ENCODE peak calls at places on chromosomes 6 and 20, in four cellular contexts. One of them, this sample, is unnamed.

GRCh38 chr6:11430036-11430435 is 107.5 kb upstream of the TMEM170B start:
- DNase-seq in dorsolateral prefrontal cortex: no peak
- DNase-seq in activated CD8-positive, alpha-beta memory T cell treated with anti-CD3 and anti-CD28 coated beads, Interleukin-2, amount 10 ng/mL, durations not matched to agents 7 days and 5 days: no peak
- DNase-seq in NCI-H1092 treated with DMSO at 0.1 percent for 48 hours: no peak
- DNase-seq in this sample: no peak

GRCh38 chr6:20424679-20425078 is 23.0 kb downstream of the E2F3 start:
- DNase-seq in dorsolateral prefrontal cortex: no peak
- DNase-seq in activated CD8-positive, alpha-beta memory T cell treated with anti-CD3 and anti-CD28 coated beads, Interleukin-2, amount 10 ng/mL, durations not matched to agents 7 days and 5 days: no peak
- DNase-seq in NCI-H1092 treated with DMSO at 0.1 percent for 48 hours: no peak
- DNase-seq in this sample: no peak

GRCh38 chr6:47520282-47520681 is 42.7 kb downstream of the CD2AP start:
- DNase-seq in dorsolateral prefrontal cortex: no peak
- DNase-seq in activated CD8-positive, alpha-beta memory T cell treated with anti-CD3 and anti-CD28 coated beads, Interleukin-2, amount 10 ng/mL, durations not matched to agents 7 days and 5 days: no peak
- DNase-seq in NCI-H1092 treated with DMSO at 0.1 percent for 48 hours: peak
- DNase-seq in this sample: no peak

GRCh38 chr20:23782366-23782983 is 31.7 kb upstream of the CST1 start:
- DNase-seq in dorsolateral prefrontal cortex: no peak
- DNase-seq in activated CD8-positive, alpha-beta memory T cell treated with anti-CD3 and anti-CD28 coated beads, Interleukin-2, amount 10 ng/mL, durations not matched to agents 7 days and 5 days: peak
- DNase-seq in NCI-H1092 treated with DMSO at 0.1 percent for 48 hours: peak
- DNase-seq in this sample: no peak

GRCh38 chr6:106692112-106692822 is 62.9 kb downstream of the QRSL1 start:
- DNase-seq in dorsolateral prefrontal cortex: no peak
- DNase-seq in activated CD8-positive, alpha-beta memory T cell treated with anti-CD3 and anti-CD28 coated beads, Interleukin-2, amount 10 ng/mL, durations not matched to agents 7 days and 5 days: no peak
- DNase-seq in NCI-H1092 treated with DMSO at 0.1 percent for 48 hours: peak
- DNase-seq in this sample: no peak

GRCh38 chr6:114839019-114839418 is 496.2 kb upstream of the HS3ST5 start:
- DNase-seq in dorsolateral prefrontal cortex: no peak
- DNase-seq in activated CD8-positive, alpha-beta memory T cell treated with anti-CD3 and anti-CD28 coated beads, Interleukin-2, amount 10 ng/mL, durations not matched to agents 7 days and 5 days: no peak
- DNase-seq in NCI-H1092 treated with DMSO at 0.1 percent for 48 hours: no peak
- DNase-seq in this sample: no peak

GRCh38 chr20:1902188-1902587 is 7.0 kb downstream of the SIRPA start:
- DNase-seq in dorsolateral prefrontal cortex: no peak
- DNase-seq in activated CD8-positive, alpha-beta memory T cell treated with anti-CD3 and anti-CD28 coated beads, Interleukin-2, amount 10 ng/mL, durations not matched to agents 7 days and 5 days: no peak
- DNase-seq in NCI-H1092 treated with DMSO at 0.1 percent for 48 hours: no peak
- DNase-seq in this sample: no peak

GRCh38 chr6:136991614-136992013 is 53.2 kb downstream of the IL20RA start:
- DNase-seq in dorsolateral prefrontal cortex: no peak
- DNase-seq in activated CD8-positive, alpha-beta memory T cell treated with anti-CD3 and anti-CD28 coated beads, Interleukin-2, amount 10 ng/mL, durations not matched to agents 7 days and 5 days: no peak
- DNase-seq in NCI-H1092 treated with DMSO at 0.1 percent for 48 hours: no peak
- DNase-seq in this sample: no peak

GRCh38 chr6:53547166-53547814 is 2.4 kb upstream of the GCLC start:
- DNase-seq in dorsolateral prefrontal cortex: no peak
- DNase-seq in activated CD8-positive, alpha-beta memory T cell treated with anti-CD3 and anti-CD28 coated beads, Interleukin-2, amount 10 ng/mL, durations not matched to agents 7 days and 5 days: no peak
- DNase-seq in NCI-H1092 treated with DMSO at 0.1 percent for 48 hours: peak
- DNase-seq in this sample: no peak